ENCODE peak calls at places on chromosomes 13 and 19, in nine cellular contexts. W is activated T-cell treated with anti-CD3 and anti-CD28 coated beads, Interleukin-2, amount 50 U/mL, for 4 hours; H is AG09309; Q is astrocyte of the cerebellum; S is stimulated activated CD8-positive, alpha-beta memory T cell treated with anti-CD3 and anti-CD28 coated beads, Interleukin-7, amount 100 ng/mL, for 1 hour; X is neuronal stem cell; Z is CD8-positive, alpha-beta T cell; G is colonic mucosa; R is activated T-helper 1 cell treated with anti-CD3 and anti-CD28 coated beads, Interleukin-12 subunit alpha, Interleukin-12 subunit beta, Interleukin-2, Interleukin-4 antibody, amounts not matched to agents 30 ng/mL and 10 ng/mL and 1 ng/mL, durations not matched to agents 14 hours and 24 hours and 36 hours. P is an unnamed sample.

GRCh38 chr13:41762796-41763195 is 198.1 kb downstream of the VWA8 start:
- DNase-seq in H (no peak), W (no peak), R (no peak), X (no peak), G (no peak), Q (no peak), S (no peak), Z (no peak), P (no peak)

GRCh38 chr19:57171551-57172081 is 4.3 kb upstream of the DUXA start:
- DNase-seq in H (no peak), Z (no peak), R (no peak), Q (no peak), S (peak), W (no peak), G (peak), X (peak), P (peak)

GRCh38 chr19:5112681-5113080 is 143.8 kb downstream of the KDM4B start:
- DNase-seq in H (no peak), G (no peak), Z (no peak), X (no peak), S (no peak), Q (no peak), R (no peak), W (no peak), P (no peak)

GRCh38 chr13:66689037-66689619 is 541.0 kb downstream of the PCDH9 start:
- DNase-seq in W (no peak), Z (no peak), X (no peak), H (no peak), R (no peak), Q (no peak), G (no peak), S (no peak), P (no peak)

GRCh38 chr19:58009666-58010301 is 7.2 kb upstream of the ZNF606 start:
- DNase-seq in H (no peak), W (peak), R (peak), X (peak), S (peak), G (peak), Q (peak), Z (no peak), P (no peak)

GRCh38 chr13:29745704-29746103 is 104.7 kb downstream of the UBL3 start:
- DNase-seq in X (no peak), W (no peak), Q (no peak), H (no peak), S (no peak), R (no peak), G (no peak), Z (no peak), P (no peak)

GRCh38 chr19:21587117-21587461 is 81.7 kb downstream of the ZNF429 start:
- DNase-seq in R (no peak), H (no peak), Q (no peak), Z (no peak), S (no peak), G (no peak), X (no peak), W (no peak), P (no peak)

GRCh38 chr19:9968820-9969687 is 32.7 kb upstream of the OLFM2 start:
- DNase-seq in G (no peak), Q (no peak), S (no peak), W (no peak), R (no peak), H (no peak), Z (no peak), X (no peak), P (no peak)

GRCh38 chr19:49954092-49954825 is 6.7 kb downstream of the SIGLEC11 start:
- DNase-seq in R (no peak), Q (no peak), W (no peak), X (no peak), S (no peak), Z (no peak), H (no peak), G (no peak), P (no peak)

GRCh38 chr19:674282-675151 is 1.7 kb upstream of the FSTL3 start:
- DNase-seq in X (no peak), G (no peak), W (no peak), Z (no peak), Q (no peak), R (no peak), H (no peak), S (no peak), P (no peak)

GRCh38 chr19:29884466-29884865 is 57.6 kb upstream of the URI1 start:
- DNase-seq in G (no peak), H (no peak), R (no peak), S (no peak), X (no peak), Q (no peak), Z (no peak), W (no peak), P (no peak)

GRCh38 chr19:54279441-54279962 is 1.4 kb downstream of the LILRB2 start:
- DNase-seq in W (no peak), Z (no peak), X (no peak), Q (no peak), R (no peak), H (no peak), G (no peak), S (no peak), P (no peak)

GRCh38 chr19:56301152-56301551 is 13.5 kb downstream of the ZSCAN5A start:
- DNase-seq in S (no peak), Z (no peak), R (no peak), G (no peak), Q (no peak), W (no peak), H (no peak), X (no peak), P (no peak)

GRCh38 chr13:104357174-104357573 is 1291.0 kb upstream of the SLC10A2 start:
- DNase-seq in R (no peak), X (no peak), W (no peak), Q (peak), G (no peak), H (no peak), Z (no peak), S (no peak), P (no peak)

GRCh38 chr13:43865892-43866291 is 13.6 kb downstream of the CCDC122 start:
- DNase-seq in Z (no peak), Q (no peak), G (no peak), H (peak), W (no peak), R (no peak), S (no peak), X (no peak), P (no peak)

P was measured in stimulated activated naive CD4-positive, alpha-beta T cell treated with Interleukin-2 at 50 U/mL for 16 hours.